ENCODE peak calls at places on chromosome 4, in six cellular contexts. L is H1, N is BJ, J is HL-60, P is endodermal cell, Z is suprapubic skin. C is an unnamed sample.

GRCh38 chr4:173195132-173195531 is 26.5 kb downstream of the GALNT7 start:
- DNase-seq in Z (no peak), L (no peak), J (no peak), P (no peak), N (no peak), C (no peak)

GRCh38 chr4:149264093-149264733 is 551.4 kb downstream of the IQCM start:
- DNase-seq in J (peak; percentile 4), L (peak; percentile 48), P (peak; percentile 75), N (no peak), Z (no peak), C (no peak)

GRCh38 chr4:182578402-182578801 is 335.2 kb downstream of the TENM3 start:
- DNase-seq in N (peak; percentile 33), J (no peak), P (no peak), Z (no peak), L (no peak), C (no peak)

GRCh38 chr4:102299708-102300107 is 45.6 kb downstream of the SLC39A8 start:
- DNase-seq in J (no peak), P (peak; percentile 85), L (peak; percentile 53), N (peak; percentile 4), Z (no peak), C (no peak)

GRCh38 chr4:91280551-91281290 is 1023.0 kb upstream of the GRID2 start:
- DNase-seq in J (no peak), P (no peak), L (no peak), N (no peak), Z (no peak), C (no peak)

GRCh38 chr4:2860391-2861348 is 17.0 kb downstream of the ADD1 start:
- DNase-seq in P (peak; percentile 61), J (no peak), L (peak; percentile 42), Z (no peak), N (no peak), C (no peak)

GRCh38 chr4:8365951-8366350 is 74.6 kb downstream of the ACOX3 start:
- DNase-seq in J (no peak), L (no peak), P (no peak), N (no peak), Z (no peak), C (peak; percentile 45)

GRCh38 chr4:6701371-6701770 is 7.7 kb downstream of the S100P start:
- DNase-seq in P (peak; percentile 91), Z (no peak), L (peak; percentile 95), N (no peak), J (no peak), C (no peak)

GRCh38 chr4:101126044-101126443 is 221.3 kb downstream of the PPP3CA start:
- DNase-seq in L (no peak), Z (no peak), J (no peak), N (peak; percentile 45), P (no peak), C (no peak)

GRCh38 chr4:71765349-71765748 is 18.5 kb downstream of the GC start:
- DNase-seq in P (no peak), L (no peak), J (no peak), N (no peak), Z (no peak), C (no peak)

GRCh38 chr4:41857225-41857624 is 78.0 kb upstream of the TMEM33 start:
- DNase-seq in N (no peak), J (no peak), Z (no peak), P (no peak), L (no peak), C (no peak)

GRCh38 chr4:102504941-102505340 is 3.8 kb downstream of the NFKB1 start:
- DNase-seq in J (no peak), P (no peak), N (no peak), Z (no peak), L (no peak), C (no peak)

DNA sequence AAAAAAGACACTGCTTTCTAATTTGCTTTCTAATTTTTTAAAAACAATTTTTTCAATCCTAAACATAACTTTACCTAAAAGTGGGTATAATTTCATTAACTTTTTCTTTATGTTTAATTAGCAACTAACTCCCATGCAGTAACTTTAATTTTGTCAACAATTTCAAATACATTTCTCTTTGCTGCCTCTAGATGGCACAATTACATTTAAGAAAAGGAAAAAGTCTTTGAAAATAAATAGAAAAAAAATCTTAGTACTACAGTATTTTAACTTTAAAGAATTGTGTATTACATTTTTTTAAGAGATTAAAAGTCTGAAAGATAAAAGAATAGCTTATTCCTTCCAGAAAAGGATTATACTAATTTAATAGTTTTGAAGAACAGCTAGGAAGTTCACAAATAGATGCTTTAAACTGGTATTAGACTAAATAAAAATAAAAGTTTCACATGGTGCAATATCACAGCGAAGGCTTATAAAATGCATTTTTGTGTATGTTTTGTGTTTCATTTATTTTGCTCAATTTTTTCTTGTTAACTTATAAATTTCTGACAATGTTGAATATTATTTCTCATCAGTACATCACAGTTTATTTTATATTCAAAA is 105.1 kb downstream of the ADGRA3 start:
- DNase-seq in L (no peak), P (no peak), N (no peak), J (no peak), Z (no peak), C (no peak)
- TF ChIP-seq CTCF in L (no peak), P (peak; percentile 81), N (peak; percentile 46), J (no peak), Z (no peak), C (peak; percentile 80)

GRCh38 chr4:127809173-127809800 is 27.2 kb downstream of the HSPA4L start:
- DNase-seq in N (no peak), Z (no peak), L (no peak), J (no peak), P (peak; percentile 40), C (no peak)
- TF ChIP-seq CTCF in N (peak; percentile 33), Z (no peak), L (peak; percentile 3), J (no peak), P (peak; percentile 20), C (no peak)

GRCh38 chr4:40515398-40516293 is 114.0 kb downstream of the RBM47 start:
- DNase-seq in L (no peak), N (no peak), Z (no peak), P (peak; percentile 61), J (no peak), C (no peak)

GRCh38 chr4:40514409-40515025 is 115.1 kb downstream of the RBM47 start:
- DNase-seq in J (no peak), N (no peak), L (no peak), P (no peak), Z (no peak), C (no peak)

GRCh38 chr4:40511017-40511614 is 118.5 kb downstream of the RBM47 start:
- DNase-seq in Z (no peak), L (no peak), J (no peak), N (no peak), P (no peak), C (no peak)

GRCh38 chr4:40516651-40517050 is 113.0 kb downstream of the RBM47 start:
- DNase-seq in Z (no peak), J (no peak), N (no peak), P (peak; percentile 67), L (no peak), C (no peak)

DNA sequence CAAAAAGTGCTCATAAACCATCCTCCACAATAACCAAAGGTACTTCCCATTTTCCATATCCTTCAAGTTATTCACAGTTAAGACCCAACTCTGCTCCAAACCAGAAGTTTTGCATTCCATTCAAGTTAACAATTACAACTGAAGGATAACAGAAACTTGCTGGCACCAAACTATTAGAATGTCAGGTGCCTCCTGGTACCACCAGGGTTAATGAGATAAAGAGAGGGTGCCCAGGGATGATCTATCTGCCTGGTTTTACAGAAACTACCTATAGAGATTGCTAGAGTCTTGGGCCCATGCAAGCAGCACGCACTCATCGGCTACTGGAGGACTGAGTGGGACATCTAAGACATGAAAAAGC is 114.6 kb downstream of the RBM47 start:
- DNase-seq in L (no peak), Z (no peak), N (no peak), P (no peak), J (no peak), C (no peak)
- TF ChIP-seq CTCF in L (no peak), Z (no peak), N (no peak), P (no peak), J (no peak), C (no peak)

GRCh38 chr4:10893417-10893816 is 208.8 kb upstream of the CLNK start:
- DNase-seq in P (no peak), J (no peak), N (no peak), L (no peak), Z (no peak), C (no peak)
- TF ChIP-seq CTCF in P (peak; percentile 82), J (peak; percentile 26), N (no peak), L (no peak), Z (no peak), C (peak; percentile 43)

GRCh38 chr4:54367059-54367458 is 138.0 kb downstream of the PDGFRA start:
- DNase-seq in Z (no peak), J (no peak), L (no peak), N (no peak), P (no peak), C (no peak)
- TF ChIP-seq CTCF in Z (no peak), J (no peak), L (no peak), N (no peak), P (no peak), C (peak; percentile 14)

GRCh38 chr4:20395160-20395773 is 143.6 kb downstream of the SLIT2 start:
- DNase-seq in P (peak; percentile 90), L (peak; percentile 82), Z (no peak), J (no peak), N (no peak), C (no peak)
- TF ChIP-seq CTCF in P (peak; percentile 89), L (no peak), Z (no peak), J (peak; percentile 15), N (peak; percentile 52), C (peak; percentile 74)

DNA sequence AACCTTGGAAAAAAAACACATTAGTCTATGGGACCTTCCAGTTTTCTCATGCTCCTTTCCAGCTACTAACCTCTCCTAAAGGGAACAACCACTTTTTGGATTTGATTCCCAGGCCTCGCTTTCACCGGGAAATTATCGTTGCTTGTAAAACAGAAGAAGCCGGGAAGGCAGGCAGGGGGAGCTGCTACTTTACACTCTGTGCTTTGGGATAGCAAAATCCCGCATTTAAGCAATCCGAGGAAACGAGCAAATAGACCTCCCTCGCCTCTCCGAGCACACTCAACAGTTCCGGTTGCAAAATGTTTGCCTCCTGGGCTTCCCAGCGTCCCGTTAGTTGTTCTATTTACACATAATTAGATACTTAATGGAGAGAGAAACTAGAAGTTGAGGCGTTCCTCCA is 1.2 kb downstream of the CD38 start:
- DNase-seq in L (peak; percentile 53), N (peak; percentile 15), P (peak; percentile 75), J (peak; percentile 55), Z (no peak), C (no peak)
- TF ChIP-seq CTCF in L (peak; percentile 18), N (peak; percentile 55), P (peak; percentile 64), J (no peak), Z (no peak), C (peak; percentile 25)

GRCh38 chr4:57193996-57194675 is 84.0 kb upstream of the IGFBP7 start:
- DNase-seq in P (peak; percentile 76), Z (no peak), J (no peak), N (no peak), L (peak; percentile 60), C (no peak)
- TF ChIP-seq CTCF in P (peak; percentile 56), Z (no peak), J (no peak), N (peak; percentile 4), L (peak; percentile 13), C (no peak)